ENCODE peak calls at places on chromosome 10, in eight cellular contexts. One of them, this sample, is unnamed.

GRCh38 chr10:96560970-96561887 is 25.6 kb downstream of the TM9SF3 start:
- DNase-seq in uterus: no peak
- DNase-seq in kidney: no peak
- DNase-seq in transverse colon: no peak
- DNase-seq in right lobe of liver: no peak
- DNase-seq in PC-3: peak
- DNase-seq in keratinocyte: no peak
- DNase-seq in tibial artery: no peak
- DNase-seq in this sample: no peak

GRCh38 chr10:48604408-48605263 is at the start of gene ARHGAP22:
- DNase-seq in uterus: peak
- DNase-seq in kidney: no peak
- DNase-seq in transverse colon: peak
- DNase-seq in right lobe of liver: no peak
- DNase-seq in PC-3: peak
- DNase-seq in keratinocyte: no peak
- DNase-seq in tibial artery: peak
- DNase-seq in this sample: peak

GRCh38 chr10:122849090-122849489 is 3.4 kb upstream of the CUZD1 start:
- DNase-seq in uterus: no peak
- DNase-seq in kidney: no peak
- DNase-seq in transverse colon: no peak
- DNase-seq in right lobe of liver: no peak
- DNase-seq in PC-3: no peak
- DNase-seq in keratinocyte: no peak
- DNase-seq in tibial artery: no peak
- DNase-seq in this sample: no peak

GRCh38 chr10:74206727-74207126 is 55.7 kb downstream of the ADK start:
- DNase-seq in uterus: no peak
- DNase-seq in kidney: no peak
- DNase-seq in transverse colon: no peak
- DNase-seq in right lobe of liver: no peak
- DNase-seq in PC-3: peak
- DNase-seq in keratinocyte: no peak
- DNase-seq in tibial artery: no peak
- DNase-seq in this sample: peak

GRCh38 chr10:123859651-123860045 is 32.0 kb downstream of the CPXM2 start:
- DNase-seq in uterus: no peak
- DNase-seq in kidney: peak
- DNase-seq in transverse colon: no peak
- DNase-seq in right lobe of liver: no peak
- DNase-seq in PC-3: no peak
- DNase-seq in keratinocyte: no peak
- DNase-seq in tibial artery: no peak
- DNase-seq in this sample: no peak

GRCh38 chr10:78986419-78986818 is 82.3 kb upstream of the ZMIZ1 start:
- DNase-seq in uterus: no peak
- DNase-seq in kidney: no peak
- DNase-seq in transverse colon: no peak
- DNase-seq in right lobe of liver: no peak
- DNase-seq in PC-3: no peak
- DNase-seq in keratinocyte: no peak
- DNase-seq in tibial artery: no peak
- DNase-seq in this sample: no peak

GRCh38 chr10:101710793-101711192 is 15.8 kb upstream of the FBXW4 start:
- DNase-seq in uterus: no peak
- DNase-seq in kidney: no peak
- DNase-seq in transverse colon: no peak
- DNase-seq in right lobe of liver: no peak
- DNase-seq in PC-3: no peak
- DNase-seq in keratinocyte: no peak
- DNase-seq in tibial artery: no peak
- DNase-seq in this sample: no peak

GRCh38 chr10:87850742-87851205 is 12.6 kb downstream of the KLLN start:
- DNase-seq in uterus: peak
- DNase-seq in kidney: no peak
- DNase-seq in transverse colon: peak
- DNase-seq in right lobe of liver: peak
- DNase-seq in PC-3: peak
- DNase-seq in keratinocyte: no peak
- DNase-seq in tibial artery: peak
- DNase-seq in this sample: peak

GRCh38 chr10:12797471-12798262 is 203.8 kb downstream of the CCDC3 start:
- DNase-seq in uterus: no peak
- DNase-seq in kidney: no peak
- DNase-seq in transverse colon: no peak
- DNase-seq in right lobe of liver: no peak
- DNase-seq in PC-3: no peak
- DNase-seq in keratinocyte: no peak
- DNase-seq in tibial artery: no peak
- DNase-seq in this sample: no peak

GRCh38 chr10:122974543-122975064 is 5.6 kb upstream of the PSTK start:
- DNase-seq in uterus: no peak
- DNase-seq in kidney: no peak
- DNase-seq in transverse colon: no peak
- DNase-seq in right lobe of liver: no peak
- DNase-seq in PC-3: no peak
- DNase-seq in keratinocyte: no peak
- DNase-seq in tibial artery: no peak
- DNase-seq in this sample: no peak

DNA sequence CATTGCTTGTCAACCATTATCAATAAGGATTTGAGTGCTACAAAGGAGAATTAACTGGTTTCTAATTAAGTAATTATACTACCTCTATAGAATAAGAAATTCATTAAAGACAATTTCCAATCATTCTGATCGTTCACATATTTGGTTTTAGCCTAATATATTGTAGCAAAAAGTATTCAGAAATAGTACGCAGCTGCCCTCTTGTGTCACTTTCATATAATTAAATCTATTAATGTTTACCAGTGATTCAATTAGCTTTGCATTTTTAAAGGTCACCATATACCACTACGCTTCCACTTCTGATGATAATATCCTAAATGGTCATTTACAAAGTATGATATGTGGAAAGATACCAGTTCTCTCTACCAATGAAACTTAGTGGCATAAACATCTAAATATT is 128.3 kb downstream of the NEBL start:
- DNase-seq in uterus: no peak
- DNase-seq in kidney: no peak
- DNase-seq in transverse colon: no peak
- DNase-seq in right lobe of liver: no peak
- DNase-seq in PC-3: peak
- DNase-seq in keratinocyte: no peak
- DNase-seq in tibial artery: no peak
- DNase-seq in this sample: no peak
- TF ChIP-seq CTCF in uterus: peak
- TF ChIP-seq CTCF in kidney: no peak
- TF ChIP-seq CTCF in transverse colon: peak
- TF ChIP-seq CTCF in right lobe of liver: peak
- TF ChIP-seq CTCF in PC-3: peak
- TF ChIP-seq CTCF in keratinocyte: no peak
- TF ChIP-seq CTCF in tibial artery: peak
- TF ChIP-seq CTCF in this sample: no peak

GRCh38 chr10:45443101-45444009 is 69.3 kb downstream of the ALOX5 start:
- DNase-seq in uterus: no peak
- DNase-seq in kidney: no peak
- DNase-seq in transverse colon: no peak
- DNase-seq in right lobe of liver: no peak
- DNase-seq in PC-3: no peak
- DNase-seq in keratinocyte: no peak
- DNase-seq in tibial artery: no peak
- DNase-seq in this sample: no peak
- H3K27ac ChIP-seq in uterus: no peak
- H3K27ac ChIP-seq in kidney: no peak
- H3K27ac ChIP-seq in transverse colon: no peak
- H3K27ac ChIP-seq in right lobe of liver: no peak
- H3K27ac ChIP-seq in PC-3: no peak
- H3K27ac ChIP-seq in keratinocyte: no peak
- H3K27ac ChIP-seq in tibial artery: no peak
- H3K27ac ChIP-seq in this sample: no peak

GRCh38 chr10:75623310-75623940 is 192.0 kb downstream of the LRMDA start:
- DNase-seq in uterus: no peak
- DNase-seq in kidney: no peak
- DNase-seq in transverse colon: no peak
- DNase-seq in right lobe of liver: no peak
- DNase-seq in PC-3: no peak
- DNase-seq in keratinocyte: no peak
- DNase-seq in tibial artery: no peak
- DNase-seq in this sample: no peak
- H3K4me3 ChIP-seq in uterus: no peak
- H3K4me3 ChIP-seq in kidney: peak
- H3K4me3 ChIP-seq in transverse colon: no peak
- H3K4me3 ChIP-seq in right lobe of liver: no peak
- H3K4me3 ChIP-seq in PC-3: no peak
- H3K4me3 ChIP-seq in keratinocyte: no peak
- H3K4me3 ChIP-seq in tibial artery: no peak
- H3K4me3 ChIP-seq in this sample: no peak

GRCh38 chr10:84356951-84357350 is 28.6 kb downstream of the CCSER2 start:
- DNase-seq in uterus: no peak
- DNase-seq in kidney: no peak
- DNase-seq in transverse colon: no peak
- DNase-seq in right lobe of liver: no peak
- DNase-seq in PC-3: no peak
- DNase-seq in keratinocyte: no peak
- DNase-seq in tibial artery: no peak
- DNase-seq in this sample: no peak

GRCh38 chr10:84352251-84352842 is 24.0 kb downstream of the CCSER2 start:
- DNase-seq in uterus: no peak
- DNase-seq in kidney: no peak
- DNase-seq in transverse colon: peak
- DNase-seq in right lobe of liver: no peak
- DNase-seq in PC-3: peak
- DNase-seq in keratinocyte: no peak
- DNase-seq in tibial artery: no peak
- DNase-seq in this sample: peak

GRCh38 chr10:84354623-84355022 is 26.2 kb downstream of the CCSER2 start:
- DNase-seq in uterus: no peak
- DNase-seq in kidney: no peak
- DNase-seq in transverse colon: no peak
- DNase-seq in right lobe of liver: no peak
- DNase-seq in PC-3: no peak
- DNase-seq in keratinocyte: no peak
- DNase-seq in tibial artery: no peak
- DNase-seq in this sample: no peak

GRCh38 chr10:84353052-84353803 is 24.8 kb downstream of the CCSER2 start:
- DNase-seq in uterus: no peak
- DNase-seq in kidney: no peak
- DNase-seq in transverse colon: no peak
- DNase-seq in right lobe of liver: no peak
- DNase-seq in PC-3: no peak
- DNase-seq in keratinocyte: no peak
- DNase-seq in tibial artery: no peak
- DNase-seq in this sample: no peak

GRCh38 chr10:84355106-84355505 is 26.7 kb downstream of the CCSER2 start:
- DNase-seq in uterus: no peak
- DNase-seq in kidney: no peak
- DNase-seq in transverse colon: no peak
- DNase-seq in right lobe of liver: no peak
- DNase-seq in PC-3: no peak
- DNase-seq in keratinocyte: no peak
- DNase-seq in tibial artery: no peak
- DNase-seq in this sample: no peak
- TF ChIP-seq CTCF in uterus: no peak
- TF ChIP-seq CTCF in kidney: no peak
- TF ChIP-seq CTCF in transverse colon: no peak
- TF ChIP-seq CTCF in right lobe of liver: no peak
- TF ChIP-seq CTCF in PC-3: no peak
- TF ChIP-seq CTCF in keratinocyte: no peak
- TF ChIP-seq CTCF in tibial artery: no peak
- TF ChIP-seq CTCF in this sample: no peak

GRCh38 chr10:76324283-76324682 is 892.9 kb downstream of the LRMDA start:
- DNase-seq in uterus: no peak
- DNase-seq in kidney: no peak
- DNase-seq in transverse colon: peak
- DNase-seq in right lobe of liver: peak
- DNase-seq in PC-3: peak
- DNase-seq in keratinocyte: no peak
- DNase-seq in tibial artery: peak
- DNase-seq in this sample: peak

GRCh38 chr10:76328348-76328747 is 896.9 kb downstream of the LRMDA start:
- DNase-seq in uterus: no peak
- DNase-seq in kidney: no peak
- DNase-seq in transverse colon: no peak
- DNase-seq in right lobe of liver: no peak
- DNase-seq in PC-3: no peak
- DNase-seq in keratinocyte: no peak
- DNase-seq in tibial artery: no peak
- DNase-seq in this sample: no peak

GRCh38 chr10:76329891-76330575 is 898.6 kb downstream of the LRMDA start:
- DNase-seq in uterus: no peak
- DNase-seq in kidney: no peak
- DNase-seq in transverse colon: no peak
- DNase-seq in right lobe of liver: no peak
- DNase-seq in PC-3: peak
- DNase-seq in keratinocyte: no peak
- DNase-seq in tibial artery: no peak
- DNase-seq in this sample: no peak

GRCh38 chr10:76331742-76332141 is 900.3 kb downstream of the LRMDA start:
- DNase-seq in uterus: no peak
- DNase-seq in kidney: no peak
- DNase-seq in transverse colon: no peak
- DNase-seq in right lobe of liver: no peak
- DNase-seq in PC-3: no peak
- DNase-seq in keratinocyte: no peak
- DNase-seq in tibial artery: no peak
- DNase-seq in this sample: no peak

GRCh38 chr10:76327441-76327840 is 896.0 kb downstream of the LRMDA start:
- DNase-seq in uterus: no peak
- DNase-seq in kidney: no peak
- DNase-seq in transverse colon: no peak
- DNase-seq in right lobe of liver: no peak
- DNase-seq in PC-3: peak
- DNase-seq in keratinocyte: no peak
- DNase-seq in tibial artery: no peak
- DNase-seq in this sample: no peak
- H3K27ac ChIP-seq in uterus: no peak
- H3K27ac ChIP-seq in kidney: no peak
- H3K27ac ChIP-seq in transverse colon: no peak
- H3K27ac ChIP-seq in right lobe of liver: no peak
- H3K27ac ChIP-seq in PC-3: peak
- H3K27ac ChIP-seq in keratinocyte: no peak
- H3K27ac ChIP-seq in tibial artery: no peak
- H3K27ac ChIP-seq in this sample: no peak

DNA sequence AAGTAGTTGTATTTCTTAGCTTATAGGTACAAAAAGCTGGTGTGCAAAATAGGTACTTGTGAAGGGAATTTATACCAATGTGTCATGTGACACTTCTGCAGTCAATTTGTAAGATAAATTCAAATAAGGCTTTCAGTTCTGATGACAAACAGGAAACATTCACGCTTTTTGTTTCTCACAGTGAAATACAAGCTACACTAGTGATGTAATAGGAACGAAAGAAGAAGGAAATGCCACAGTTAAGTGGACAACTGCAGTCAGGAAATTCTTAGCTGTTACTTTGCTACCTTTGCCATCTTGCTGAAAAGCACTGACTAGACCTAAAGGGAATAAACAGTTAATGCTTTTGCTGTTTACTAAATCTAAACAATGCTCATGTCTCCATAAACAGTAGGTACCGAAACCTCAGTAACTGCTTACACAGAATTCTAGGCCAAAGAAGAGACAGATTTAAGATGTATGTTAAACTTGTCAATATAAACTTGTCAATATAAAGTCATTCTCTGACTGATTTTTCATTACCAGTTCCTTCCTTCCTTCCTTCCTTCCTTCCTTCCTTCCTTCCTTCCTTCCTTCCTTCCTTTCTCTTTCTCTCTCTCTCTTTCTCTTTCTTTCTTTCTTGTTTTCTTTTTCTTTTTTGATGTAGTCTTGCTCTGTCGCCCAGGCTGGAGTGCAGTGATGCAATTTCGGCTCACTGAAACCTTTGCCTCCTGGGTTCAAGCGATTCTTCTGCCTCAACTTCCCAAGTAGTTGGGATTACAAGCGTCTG is 10.1 kb downstream of the OTUD1 start:
- DNase-seq in uterus: no peak
- DNase-seq in kidney: no peak
- DNase-seq in transverse colon: no peak
- DNase-seq in right lobe of liver: no peak
- DNase-seq in PC-3: no peak
- DNase-seq in keratinocyte: no peak
- DNase-seq in tibial artery: no peak
- DNase-seq in this sample: no peak
- H3K4me3 ChIP-seq in uterus: no peak
- H3K4me3 ChIP-seq in kidney: no peak
- H3K4me3 ChIP-seq in transverse colon: no peak
- H3K4me3 ChIP-seq in right lobe of liver: no peak
- H3K4me3 ChIP-seq in PC-3: no peak
- H3K4me3 ChIP-seq in keratinocyte: no peak
- H3K4me3 ChIP-seq in tibial artery: no peak
- H3K4me3 ChIP-seq in this sample: no peak

This sample was measured in thyroid gland.